ENCODE peak calls at places on chromosomes 12 and 14, in four cellular contexts. G is A549, Y is GM12878, Z is HEK293T. T is an unnamed sample.

GRCh38 chr12:168763-169525 is 45.0 kb downstream of the SLC6A12 start:
- DNase-seq in G (no peak), Y (no peak), Z (no peak), T (peak)

GRCh38 chr14:86788229-86788628 is 1204.8 kb downstream of the GALC start:
- DNase-seq in G (no peak), Y (no peak), Z (no peak), T (peak)

GRCh38 chr14:64465856-64466554 is 706 bp downstream of the AKAP5 start:
- DNase-seq in G (peak), Y (no peak), Z (peak), T (peak)

GRCh38 chr12:71726548-71726947 is 28.1 kb upstream of the RAB21 start:
- DNase-seq in G (no peak), Y (no peak), Z (no peak), T (no peak)

GRCh38 chr12:92363295-92364146 is 217.9 kb upstream of the BTG1 start:
- DNase-seq in G (no peak), Y (peak), Z (no peak), T (peak)

GRCh38 chr12:117388865-117389508 is 27.6 kb upstream of the NOS1 start:
- DNase-seq in G (no peak), Y (no peak), Z (no peak), T (no peak)

GRCh38 chr14:101223561-101224162 is 320.1 kb upstream of the RTL1 start:
- DNase-seq in G (no peak), Y (no peak), Z (no peak), T (no peak)

GRCh38 chr12:58966939-58967338 is 46.6 kb upstream of the LRIG3 start:
- DNase-seq in G (no peak), Y (no peak), Z (no peak), T (peak)

GRCh38 chr14:61461808-61462275 is 140.5 kb downstream of the PRKCH start:
- DNase-seq in G (peak), Y (no peak), Z (peak), T (peak)

GRCh38 chr14:85597701-85598100 is 67.8 kb downstream of the FLRT2 start:
- DNase-seq in G (no peak), Y (no peak), Z (no peak), T (no peak)

GRCh38 chr14:23567186-23568020 is at the start of gene AP1G2:
- DNase-seq in G (peak), Y (peak), Z (peak), T (peak)

DNA sequence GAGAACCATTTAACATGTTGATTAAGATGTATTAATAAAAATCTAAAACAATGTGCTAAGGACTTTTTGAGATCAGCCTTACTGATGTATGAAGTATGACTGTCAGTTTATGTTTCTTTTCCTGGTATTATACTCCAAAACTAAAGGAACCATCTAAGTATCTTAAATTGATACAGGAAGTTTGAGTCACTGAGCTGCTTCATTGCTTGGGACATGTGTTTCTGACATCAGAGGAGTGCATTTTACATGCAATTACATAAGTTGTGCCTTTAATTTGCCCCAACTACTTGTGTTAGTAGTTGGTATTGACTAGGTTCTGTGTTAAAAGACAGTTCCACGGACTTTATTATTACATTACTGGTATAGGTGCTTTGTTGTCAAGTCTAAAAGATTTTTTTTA is 50.9 kb downstream of the PROX2 start:
- DNase-seq in G (no peak), Y (no peak), Z (no peak), T (peak)
- TF ChIP-seq BHLHE40 in G (no peak), Y (no peak), Z (no peak), T (no peak)

GRCh38 chr12:32647275-32647674 is 31.8 kb upstream of the DNM1L start:
- DNase-seq in G (no peak), Y (no peak), Z (no peak), T (no peak)
- TF ChIP-seq BHLHE40 in G (no peak), Y (no peak), Z (no peak), T (no peak)

GRCh38 chr14:103692871-103693270 is 22.4 kb downstream of the XRCC3 start:
- DNase-seq in G (no peak), Y (no peak), Z (no peak), T (no peak)
- TF ChIP-seq BHLHE40 in G (no peak), Y (no peak), Z (no peak), T (no peak)

DNA sequence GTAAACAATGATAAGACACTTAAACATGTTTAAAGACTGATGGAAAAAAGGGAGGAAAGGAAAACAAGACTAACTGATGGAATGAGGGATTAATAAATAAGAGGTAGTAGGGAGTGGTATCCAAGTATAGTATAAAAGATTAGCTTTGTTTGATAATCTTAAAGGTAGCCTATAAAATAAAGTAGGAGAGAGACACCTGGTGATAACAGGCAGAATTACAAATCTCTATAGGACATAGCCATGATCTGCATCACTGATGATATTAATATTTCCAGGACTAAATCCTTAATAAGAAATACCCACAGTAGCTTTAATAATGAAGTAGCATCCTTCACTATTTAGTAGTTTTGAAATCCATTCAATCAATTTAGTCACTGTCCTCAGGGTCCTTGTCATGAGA is 30.4 kb downstream of the DLGAP5 start:
- DNase-seq in G (peak), Y (no peak), Z (no peak), T (peak)
- TF ChIP-seq BHLHE40 in G (no peak), Y (no peak), Z (no peak), T (no peak)

DNA sequence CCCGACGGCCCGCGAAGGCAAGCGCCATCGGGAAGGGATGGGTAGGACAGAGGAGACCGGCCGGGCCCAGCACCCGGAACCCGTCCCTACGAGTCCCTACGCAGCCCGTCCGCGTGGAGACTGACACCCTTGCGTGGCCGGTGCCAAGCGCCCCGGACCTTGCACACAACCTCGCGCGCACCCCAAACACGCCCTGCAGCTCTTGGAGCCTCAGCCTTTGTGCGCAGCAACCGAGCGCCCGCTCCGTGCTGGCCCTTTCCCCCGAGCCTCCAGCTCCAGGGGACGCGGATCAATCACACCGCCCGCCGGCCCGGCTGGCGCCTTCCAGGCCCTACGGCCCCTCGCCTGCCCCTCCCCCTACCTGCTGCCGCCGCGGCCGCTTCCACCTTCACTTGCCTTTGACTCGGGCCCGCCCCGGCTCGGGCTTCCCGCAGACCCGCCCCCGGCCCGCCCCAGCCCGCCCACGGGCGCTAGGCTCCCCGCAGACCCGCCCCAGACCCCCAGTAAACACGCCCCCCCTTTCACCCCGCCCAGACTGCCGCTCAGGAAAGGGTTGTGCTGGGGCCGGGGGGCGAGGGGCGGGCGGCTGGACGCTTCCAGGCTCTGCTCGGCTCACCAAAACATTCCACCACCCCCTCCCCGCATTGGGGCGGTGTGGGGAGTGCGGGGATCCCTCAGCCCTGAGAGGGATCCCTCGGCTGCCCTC is at the start of gene NDRG2:
- DNase-seq in G (peak), Y (no peak), Z (peak), T (no peak)
- TF ChIP-seq BHLHE40 in G (no peak), Y (no peak), Z (no peak), T (no peak)

GRCh38 chr12:49533331-49533730 is 5.5 kb upstream of the KCNH3 start:
- DNase-seq in G (no peak), Y (no peak), Z (no peak), T (no peak)
- TF ChIP-seq BHLHE40 in G (no peak), Y (no peak), Z (no peak), T (no peak)